ENCODE peak calls at places on chromosomes 16 and 17, in eight cellular contexts. P is osteoblast, A is psoas muscle, J is IMR-90, V is BE2C, C is natural killer cell, S is tibial artery, Z is AG04449. L is an unnamed sample.

GRCh38 chr16:56776562-56776961 is 46.6 kb downstream of the NUP93 start:
- DNase-seq in V (peak; percentile 62), C (no peak), A (peak; percentile 44), J (no peak), S (no peak), Z (no peak), P (no peak), L (peak; percentile 48)

GRCh38 chr17:22570144-22570845 is 878.0 kb downstream of the KCNJ18 start:
- DNase-seq in Z (no peak), J (no peak), P (peak; percentile 21), C (no peak), A (no peak), S (no peak), V (no peak), L (no peak)

GRCh38 chr16:17448640-17449638 is 21.8 kb downstream of the XYLT1 start:
- DNase-seq in S (peak; percentile 49), V (no peak), J (no peak), A (peak; percentile 76), P (no peak), Z (no peak), C (peak; percentile 34), L (no peak)

GRCh38 chr17:64129765-64130558 is at the start of gene ERN1:
- DNase-seq in J (peak; percentile 91), S (peak; percentile 93), P (peak; percentile 96), Z (peak; percentile 56), C (peak; percentile 90), V (peak; percentile 94), A (peak; percentile 97), L (peak; percentile 75)

GRCh38 chr16:2469399-2470233 is 1.5 kb upstream of the NTN3 start:
- DNase-seq in Z (no peak), A (no peak), J (no peak), C (no peak), V (no peak), S (no peak), P (peak; percentile 95), L (no peak)

GRCh38 chr17:40399185-40399584 is 18.5 kb downstream of the TOP2A start:
- DNase-seq in P (no peak), C (no peak), A (no peak), Z (peak; percentile 12), V (no peak), J (peak; percentile 74), S (no peak), L (peak; percentile 61)

GRCh38 chr17:74919440-74920305 is 3.4 kb downstream of the USH1G start:
- DNase-seq in P (peak; percentile 93), J (no peak), Z (no peak), A (no peak), S (no peak), V (no peak), C (no peak), L (no peak)

GRCh38 chr17:48725005-48725293 is 2.0 kb downstream of the PRAC2 start:
- DNase-seq in C (no peak), V (no peak), A (no peak), Z (no peak), J (no peak), P (no peak), S (no peak), L (no peak)

GRCh38 chr16:64162613-64163375 is 959.1 kb downstream of the CDH11 start:
- DNase-seq in A (no peak), Z (no peak), C (no peak), V (no peak), S (no peak), P (no peak), J (no peak), L (no peak)

GRCh38 chr17:44408786-44409185 is 19.3 kb upstream of the ITGA2B start:
- DNase-seq in P (no peak), J (no peak), C (no peak), A (no peak), S (no peak), Z (no peak), V (no peak), L (no peak)

GRCh38 chr16:11191665-11192064 is 64.3 kb downstream of the SOCS1 start:
- DNase-seq in V (no peak), P (peak; percentile 41), S (no peak), C (no peak), A (no peak), J (no peak), Z (no peak), L (no peak)

GRCh38 chr16:67530013-67530939 is 1.6 kb downstream of the RIPOR1 start:
- DNase-seq in Z (no peak), J (peak; percentile 76), S (peak; percentile 85), A (peak; percentile 87), V (no peak), P (peak; percentile 100), C (peak; percentile 60), L (no peak)

GRCh38 chr17:40850287-40850972 is 16.6 kb downstream of the KRT12 start:
- DNase-seq in P (no peak), C (no peak), S (no peak), Z (no peak), A (no peak), J (peak; percentile 70), V (no peak), L (peak; percentile 92)

GRCh38 chr16:15699819-15700218 is 49.8 kb downstream of the NDE1 start:
- DNase-seq in A (no peak), C (no peak), P (peak; percentile 25), S (no peak), V (no peak), J (no peak), Z (no peak), L (no peak)

GRCh38 chr17:70378005-70378404 is 208.7 kb downstream of the KCNJ2 start:
- DNase-seq in V (no peak), J (no peak), P (no peak), S (no peak), C (no peak), Z (no peak), A (no peak), L (no peak)

GRCh38 chr17:57406131-57406980 is 150.0 kb downstream of the MSI2 start:
- DNase-seq in J (peak; percentile 44), V (no peak), A (no peak), Z (no peak), P (no peak), C (no peak), S (no peak), L (no peak)

GRCh38 chr16:52611817-52612673 is 65.1 kb upstream of the TOX3 start:
- DNase-seq in J (no peak), Z (no peak), A (no peak), V (no peak), P (no peak), S (no peak), C (no peak), L (peak; percentile 67)

GRCh38 chr16:57775661-57776469 is 26.4 kb downstream of the KIFC3 start:
- DNase-seq in Z (no peak), P (no peak), J (no peak), C (no peak), V (peak; percentile 64), A (peak; percentile 85), S (no peak), L (no peak)

GRCh38 chr17:17484451-17484899 is 7.7 kb downstream of the MED9 start:
- DNase-seq in A (no peak), C (no peak), Z (no peak), P (peak; percentile 56), S (no peak), J (peak; percentile 39), V (no peak), L (peak; percentile 27)

GRCh38 chr16:56998352-56998751 is 9.0 kb downstream of the NLRC5 start:
- DNase-seq in V (no peak), C (no peak), Z (no peak), J (no peak), S (no peak), A (no peak), P (no peak), L (no peak)

GRCh38 chr16:30775131-30775380 is 11.9 kb downstream of the ZNF629 start:
- DNase-seq in S (no peak), A (no peak), P (no peak), J (no peak), C (no peak), V (no peak), Z (no peak), L (no peak)

GRCh38 chr17:51407576-51407975 is 147.2 kb downstream of the UTP18 start:
- DNase-seq in P (no peak), V (peak; percentile 41), C (no peak), Z (no peak), S (no peak), J (no peak), A (no peak), L (no peak)

GRCh38 chr17:44053130-44053872 is 13.2 kb downstream of the LSM12 start:
- DNase-seq in A (no peak), C (no peak), S (no peak), P (peak; percentile 49), Z (no peak), J (no peak), V (no peak), L (no peak)

DNA sequence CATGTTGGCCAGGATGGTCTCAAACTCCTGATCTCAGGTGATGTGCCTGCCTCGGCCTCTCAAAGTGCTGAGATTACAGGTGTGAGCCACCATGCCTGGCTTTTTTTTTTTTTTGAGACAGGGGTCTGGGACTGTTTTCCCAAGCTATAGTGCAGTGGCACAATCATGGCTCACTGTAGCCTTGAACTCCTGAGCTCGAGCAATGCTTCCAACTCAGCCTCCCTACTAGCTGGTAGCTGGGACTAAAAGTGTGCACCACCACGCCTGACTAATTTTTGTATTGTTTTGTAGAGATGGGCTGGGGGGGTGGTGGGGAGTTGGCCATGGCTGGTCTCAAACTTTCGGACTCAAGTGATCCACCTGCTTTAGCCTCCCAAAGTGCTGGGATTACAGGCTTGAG is 36.1 kb upstream of the USP7 start:
- DNase-seq in C (no peak), P (no peak), J (no peak), A (no peak), Z (no peak), S (no peak), V (no peak), L (no peak)
- TF ChIP-seq CTCF in C (no peak), P (no peak), J (no peak), A (no peak), Z (no peak), S (no peak), V (no peak), L (no peak)

GRCh38 chr16:22805326-22805725 is 8.6 kb upstream of the HS3ST2 start:
- DNase-seq in C (no peak), P (no peak), Z (no peak), V (no peak), J (no peak), A (no peak), S (no peak), L (no peak)
- TF ChIP-seq CTCF in C (no peak), P (no peak), Z (no peak), V (no peak), J (no peak), A (no peak), S (no peak), L (no peak)

GRCh38 chr17:10117085-10117484 is 81.3 kb downstream of the GAS7 start:
- DNase-seq in Z (no peak), V (no peak), P (no peak), S (no peak), A (no peak), C (no peak), J (no peak), L (no peak)
- TF ChIP-seq CTCF in Z (no peak), V (no peak), P (no peak), S (no peak), A (no peak), C (no peak), J (no peak), L (no peak)

DNA sequence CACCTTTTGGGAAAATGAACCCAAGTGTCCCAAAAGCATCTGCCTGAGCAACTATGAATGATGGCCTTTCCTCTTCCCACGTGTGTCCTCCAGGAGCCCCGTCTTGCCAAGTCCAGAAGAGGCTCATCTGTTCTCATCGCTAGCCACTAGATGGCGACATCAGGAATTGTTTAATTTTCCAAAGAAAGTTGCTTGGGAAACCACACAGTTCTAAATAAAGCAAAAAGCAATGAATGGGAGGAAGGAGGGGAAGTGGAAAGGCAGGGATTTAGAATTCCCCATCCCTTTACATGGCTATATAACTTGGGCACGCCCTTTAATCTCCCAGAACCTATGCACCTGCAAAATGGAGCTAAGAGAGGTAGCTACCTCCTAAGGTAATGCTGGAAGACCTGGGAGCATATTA is 9.0 kb upstream of the CDH5 start:
- DNase-seq in P (peak; percentile 95), Z (peak; percentile 47), J (peak; percentile 83), S (peak; percentile 53), A (no peak), C (no peak), V (peak; percentile 59), L (peak; percentile 84)
- TF ChIP-seq CTCF in P (peak; percentile 92), Z (peak; percentile 52), J (peak; percentile 75), S (peak; percentile 60), A (peak; percentile 58), C (peak; percentile 61), V (peak; percentile 85), L (peak; percentile 70)

L was measured in bronchial epithelial cell.